ENCODE peak calls at places on chromosome 5, in nine cellular contexts. D is stimulated activated CD4-positive, alpha-beta T cell treated with anti-CD3 and anti-CD28 coated beads, Interleukin-4, amount 100 ng/mL, for 24 hours; V is left ventricle myocardium superior; H is prostate gland; J is adipocyte; S is HuH-7.5; A is esophagus squamous epithelium; U is CD4-positive, CD25-positive, alpha-beta regulatory T cell; K is fibroblast of mammary gland. F is an unnamed sample.

GRCh38 chr5:177299711-177300110 is 3.8 kb downstream of the RAB24 start:
- DNase-seq in K (no peak), J (no peak), U (no peak), D (no peak), S (no peak), A (no peak), H (no peak), V (no peak), F (no peak)

GRCh38 chr5:73519531-73520283 is 21.5 kb downstream of the BTF3 start:
- DNase-seq in H (peak), J (peak), K (peak), D (peak), S (peak), U (peak), V (peak), A (peak), F (peak)

GRCh38 chr5:158450761-158451160 is 591.8 kb upstream of the CLINT1 start:
- DNase-seq in U (no peak), S (no peak), K (no peak), D (no peak), H (no peak), J (no peak), A (no peak), V (no peak), F (peak)

GRCh38 chr5:134120386-134121138 is 6.1 kb downstream of the TCF7 start:
- DNase-seq in K (no peak), J (no peak), H (no peak), A (no peak), D (no peak), V (no peak), S (no peak), U (no peak), F (no peak)

GRCh38 chr5:129438322-129438721 is 21.8 kb upstream of the ADAMTS19 start:
- DNase-seq in S (no peak), U (no peak), A (no peak), H (no peak), K (no peak), V (no peak), D (no peak), J (no peak), F (no peak)

GRCh38 chr5:146667633-146668032 is 151.6 kb upstream of the GPR151 start:
- DNase-seq in V (no peak), K (peak), D (no peak), U (no peak), H (no peak), S (no peak), J (peak), A (no peak), F (peak)

GRCh38 chr5:132495672-132496630 is 5.4 kb upstream of the IRF1 start:
- DNase-seq in U (peak), K (peak), V (peak), A (peak), H (peak), J (peak), S (peak), D (peak), F (peak)

GRCh38 chr5:122665087-122665486 is 109.8 kb upstream of the SNX2 start:
- DNase-seq in K (no peak), J (peak), D (no peak), U (no peak), S (no peak), V (no peak), A (no peak), H (no peak), F (no peak)

GRCh38 chr5:107675201-107675600 is 4.5 kb upstream of the EFNA5 start:
- DNase-seq in S (no peak), J (no peak), H (no peak), D (no peak), V (no peak), A (no peak), K (no peak), U (no peak), F (no peak)

GRCh38 chr5:81052325-81052724 is 92.2 kb downstream of the RASGRF2 start:
- DNase-seq in A (no peak), J (no peak), K (no peak), D (no peak), V (no peak), U (no peak), S (no peak), H (no peak), F (no peak)

GRCh38 chr5:61813361-61813760 is 481.3 kb downstream of the ZSWIM6 start:
- DNase-seq in V (no peak), K (no peak), J (no peak), S (no peak), U (peak), D (no peak), H (no peak), A (no peak), F (no peak)

GRCh38 chr5:149314571-149315111 is 30.7 kb upstream of the GRPEL2 start:
- DNase-seq in S (no peak), V (no peak), U (peak), K (no peak), J (no peak), H (no peak), A (no peak), D (no peak), F (no peak)

GRCh38 chr5:17329566-17329965 is 112.1 kb downstream of the BASP1 start:
- DNase-seq in D (no peak), A (no peak), K (no peak), S (no peak), V (no peak), U (no peak), H (no peak), J (no peak), F (no peak)

GRCh38 chr5:67405101-67405364 is 208.4 kb upstream of the CD180 start:
- DNase-seq in V (no peak), U (no peak), A (no peak), D (no peak), K (no peak), H (no peak), J (no peak), S (no peak), F (no peak)

GRCh38 chr5:607541-608285 is 4.4 kb upstream of the CEP72 start:
- DNase-seq in H (no peak), V (peak), K (no peak), D (no peak), U (no peak), A (no peak), J (no peak), S (no peak), F (no peak)

GRCh38 chr5:143470120-143470519 is 66.6 kb upstream of the NR3C1 start:
- DNase-seq in U (no peak), A (no peak), S (no peak), K (peak), H (no peak), D (no peak), J (no peak), V (no peak), F (no peak)

GRCh38 chr5:135441256-135441915 is 5.8 kb downstream of the DCANP1 start:
- DNase-seq in V (no peak), U (no peak), S (no peak), K (no peak), A (no peak), H (no peak), D (peak), J (no peak), F (no peak)

GRCh38 chr5:129716235-129717030 is 31.5 kb upstream of the MINAR2 start:
- DNase-seq in K (peak), S (no peak), H (no peak), A (no peak), U (no peak), V (no peak), D (no peak), J (no peak), F (no peak)

GRCh38 chr5:77326142-77326541 is 115.7 kb downstream of the PDE8B start:
- DNase-seq in J (no peak), S (no peak), A (no peak), H (no peak), V (no peak), D (no peak), K (no peak), U (no peak), F (no peak)

GRCh38 chr5:151107738-151108520 is 27.1 kb upstream of the TNIP1 start:
- DNase-seq in V (peak), S (no peak), A (no peak), U (no peak), J (no peak), K (peak), H (peak), D (no peak), F (peak)

GRCh38 chr5:32984851-32985250 is 273.7 kb downstream of the NPR3 start:
- DNase-seq in U (no peak), D (no peak), K (peak), J (peak), S (no peak), V (no peak), A (no peak), H (no peak), F (no peak)

GRCh38 chr5:94700592-94700991 is 82.1 kb downstream of the SLF1 start:
- DNase-seq in S (no peak), H (no peak), U (peak), K (peak), V (no peak), A (no peak), J (no peak), D (no peak), F (no peak)

GRCh38 chr5:4275232-4275631 is 679.6 kb downstream of the IRX1 start:
- DNase-seq in J (no peak), V (no peak), H (no peak), K (no peak), S (no peak), U (no peak), D (no peak), A (no peak), F (no peak)

GRCh38 chr5:138276402-138277054 is 2.1 kb upstream of the GFRA3 start:
- DNase-seq in K (no peak), J (no peak), H (peak), V (no peak), U (no peak), A (no peak), S (no peak), D (no peak), F (no peak)

GRCh38 chr5:174751154-174751990 is 27.0 kb downstream of the MSX2 start:
- DNase-seq in S (no peak), U (no peak), K (no peak), J (peak), D (no peak), A (no peak), H (no peak), V (no peak), F (peak)

GRCh38 chr5:150255659-150256415 is 33.7 kb downstream of the CAMK2A start:
- DNase-seq in A (no peak), K (no peak), D (no peak), V (no peak), H (no peak), J (no peak), S (no peak), U (no peak), F (peak)

GRCh38 chr5:98403131-98403530 is 370.3 kb upstream of the RGMB start:
- DNase-seq in V (no peak), J (no peak), K (no peak), D (no peak), S (no peak), U (no peak), H (no peak), A (no peak), F (no peak)

GRCh38 chr5:19531374-19531952 is 456.5 kb downstream of the CDH18 start:
- DNase-seq in S (no peak), U (no peak), H (no peak), J (no peak), D (no peak), V (no peak), A (no peak), K (peak), F (no peak)

GRCh38 chr5:170629566-170630175 is 125.9 kb downstream of the KCNIP1 start:
- DNase-seq in U (no peak), J (no peak), A (no peak), D (no peak), K (no peak), H (no peak), S (no peak), V (no peak), F (no peak)

GRCh38 chr5:124263680-124264491 is 482.6 kb downstream of the ZNF608 start:
- DNase-seq in A (no peak), H (no peak), U (no peak), S (no peak), J (no peak), V (no peak), K (no peak), D (no peak), F (peak)

GRCh38 chr5:173291722-173292658 is 36.2 kb downstream of the STC2 start:
- DNase-seq in U (no peak), A (no peak), K (peak), D (no peak), S (no peak), H (no peak), V (no peak), J (peak), F (peak)